ENCODE peak calls at places on chromosomes 7 and 10, in four cellular contexts. C is A549, G is GM20000, Y is breast epithelium. D is an unnamed sample.
A peak's percentile ranks its signal among the peaks of the same experiment; 100 is the strongest.

GRCh38 chr7:50092579-50093411 is at the start of gene ZPBP:
- DNase-seq in G (peak; percentile 75), C (peak; percentile 32), Y (no peak), D (peak; percentile 71)

GRCh38 chr7:55534262-55534915 is 37.9 kb downstream of the VOPP1 start:
- DNase-seq in Y (no peak), G (peak; percentile 85), C (no peak), D (peak; percentile 91)

GRCh38 chr7:17206354-17206905 is 92.0 kb upstream of the AHR start:
- DNase-seq in C (peak; percentile 95), Y (no peak), G (no peak), D (no peak)

GRCh38 chr10:79112898-79113431 is 44.2 kb downstream of the ZMIZ1 start:
- DNase-seq in Y (no peak), C (peak; percentile 52), G (no peak), D (no peak)

GRCh38 chr7:40194743-40195142 is 59.9 kb downstream of the SUGCT start:
- DNase-seq in G (no peak), Y (no peak), C (no peak), D (no peak)

GRCh38 chr7:44505595-44505994 is 15.1 kb upstream of the NUDCD3 start:
- DNase-seq in G (no peak), C (no peak), Y (no peak), D (peak; percentile 37)

GRCh38 chr7:25009271-25009670 is 29.3 kb upstream of the OSBPL3 start:
- DNase-seq in G (no peak), C (peak; percentile 36), Y (no peak), D (no peak)

GRCh38 chr10:15068802-15069201 is 19.8 kb downstream of the ACBD7 start:
- DNase-seq in Y (no peak), G (no peak), C (no peak), D (no peak)

GRCh38 chr7:91568138-91568537 is 303.9 kb downstream of the FZD1 start:
- DNase-seq in G (no peak), C (no peak), Y (no peak), D (no peak)

GRCh38 chr7:151520419-151521229 is 929 bp upstream of the RHEB start:
- DNase-seq in G (peak; percentile 37), Y (peak; percentile 66), C (no peak), D (peak; percentile 54)

GRCh38 chr10:21675157-21675796 is 141.2 kb downstream of the MLLT10 start:
- DNase-seq in C (peak; percentile 62), G (peak; percentile 3), Y (no peak), D (peak; percentile 55)

GRCh38 chr7:93146465-93147127 is 1.6 kb downstream of the SAMD9L start:
- DNase-seq in G (peak; percentile 13), C (no peak), Y (no peak), D (peak; percentile 19)

GRCh38 chr7:64630496-64630895 is 35.4 kb upstream of the ZNF107 start:
- DNase-seq in C (peak; percentile 22), Y (no peak), G (no peak), D (no peak)

GRCh38 chr7:90626011-90626410 is 29.9 kb downstream of the CDK14 start:
- DNase-seq in G (no peak), Y (no peak), C (no peak), D (no peak)

GRCh38 chr7:50557114-50557513 is 8.1 kb downstream of the DDC start:
- DNase-seq in G (no peak), C (no peak), Y (no peak), D (no peak)

GRCh38 chr10:110433740-110434139 is 64.0 kb upstream of the DUSP5 start:
- DNase-seq in Y (no peak), C (no peak), G (no peak), D (no peak)

GRCh38 chr10:32929634-32930033 is 28.4 kb downstream of the ITGB1 start:
- DNase-seq in C (no peak), G (no peak), Y (no peak), D (no peak)

GRCh38 chr7:44280993-44281721 is 44.2 kb downstream of the CAMK2B start:
- DNase-seq in G (no peak), Y (peak; percentile 39), C (no peak), D (no peak)

GRCh38 chr7:77691892-77692491 is 4.3 kb upstream of the RSBN1L start:
- DNase-seq in C (no peak), Y (no peak), G (no peak), D (no peak)

GRCh38 chr10:9342865-9343450 is 1288.5 kb downstream of the GATA3 start:
- DNase-seq in Y (no peak), G (peak; percentile 19), C (peak; percentile 36), D (peak; percentile 7)

GRCh38 chr10:128877141-128877540 is 589.9 kb upstream of the MGMT start:
- DNase-seq in G (no peak), Y (no peak), C (no peak), D (no peak)

GRCh38 chr10:71265618-71266146 is 53.3 kb downstream of the UNC5B start:
- DNase-seq in G (no peak), Y (no peak), C (no peak), D (no peak)

GRCh38 chr7:155387066-155387620 is 70.8 kb upstream of the EN2 start:
- DNase-seq in G (no peak), Y (no peak), C (no peak), D (no peak)

GRCh38 chr10:46286991-46287693 is at the start of gene ANTXRL:
- DNase-seq in Y (no peak), G (no peak), C (no peak), D (no peak)

GRCh38 chr10:118332948-118333710 is 9.0 kb downstream of the FAM204A start:
- DNase-seq in Y (no peak), G (no peak), C (no peak), D (no peak)

GRCh38 chr10:43029043-43029442 is 47.8 kb upstream of the RET start:
- DNase-seq in G (no peak), C (no peak), Y (no peak), D (no peak)

GRCh38 chr10:133278577-133279265 is 2.1 kb upstream of the ADAM8 start:
- DNase-seq in Y (no peak), C (no peak), G (peak; percentile 89), D (peak; percentile 80)

DNA sequence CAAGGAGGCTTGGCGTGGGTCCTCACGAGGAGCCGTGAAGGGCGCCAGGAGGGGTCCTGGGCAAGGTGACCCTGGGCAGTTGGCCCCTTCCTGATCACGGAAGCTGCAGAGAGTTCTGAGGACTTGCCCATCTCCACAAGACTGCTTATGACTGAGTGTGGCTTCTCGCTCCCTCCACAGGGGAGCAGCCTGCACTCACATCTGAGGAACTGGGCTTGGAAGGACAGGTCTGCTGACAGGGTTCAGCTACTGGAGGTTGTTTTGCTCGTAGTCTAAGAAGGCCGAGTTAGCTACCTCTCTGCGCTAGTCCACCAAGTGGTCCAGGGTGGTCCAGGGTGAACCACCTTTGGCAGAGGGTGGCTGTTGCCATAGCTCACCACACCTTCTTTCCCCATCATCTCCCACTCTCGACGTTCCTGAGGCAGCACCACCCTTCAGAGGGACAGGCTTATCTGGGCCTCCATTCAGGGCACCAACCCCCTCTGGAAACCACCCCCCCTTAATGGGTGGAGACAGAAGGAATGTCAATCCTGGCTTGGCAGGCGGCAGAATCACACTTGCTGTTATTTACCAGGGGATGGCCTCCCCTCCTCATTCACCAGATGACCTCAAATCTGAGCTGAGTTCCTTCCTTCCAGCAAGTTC is 38.2 kb downstream of the FAM53B start:
- DNase-seq in G (no peak), Y (no peak), C (peak; percentile 18), D (no peak)
- TF ChIP-seq CTCF in G (no peak), Y (no peak), C (no peak), D (no peak)

GRCh38 chr10:100303724-100304319 is 17.3 kb upstream of the BLOC1S2 start:
- DNase-seq in Y (no peak), C (peak; percentile 55), G (peak; percentile 49), D (no peak)
- TF ChIP-seq CTCF in Y (peak; percentile 39), C (peak; percentile 80), G (peak; percentile 70), D (peak; percentile 52)

GRCh38 chr7:126302639-126303038 is 950.1 kb downstream of the GRM8 start:
- DNase-seq in G (no peak), Y (no peak), C (peak; percentile 1), D (no peak)
- TF ChIP-seq CTCF in G (no peak), Y (no peak), C (no peak), D (no peak)

GRCh38 chr7:28383949-28384348 is 28.4 kb upstream of the CREB5 start:
- DNase-seq in G (no peak), Y (no peak), C (no peak), D (no peak)
- TF ChIP-seq CTCF in G (no peak), Y (no peak), C (no peak), D (no peak)

GRCh38 chr10:88385601-88386203 is 197.4 kb downstream of the RNLS start:
- DNase-seq in C (peak; percentile 70), Y (peak; percentile 52), G (peak; percentile 49), D (peak; percentile 66)
- TF ChIP-seq CTCF in C (no peak), Y (no peak), G (no peak), D (no peak)

DNA sequence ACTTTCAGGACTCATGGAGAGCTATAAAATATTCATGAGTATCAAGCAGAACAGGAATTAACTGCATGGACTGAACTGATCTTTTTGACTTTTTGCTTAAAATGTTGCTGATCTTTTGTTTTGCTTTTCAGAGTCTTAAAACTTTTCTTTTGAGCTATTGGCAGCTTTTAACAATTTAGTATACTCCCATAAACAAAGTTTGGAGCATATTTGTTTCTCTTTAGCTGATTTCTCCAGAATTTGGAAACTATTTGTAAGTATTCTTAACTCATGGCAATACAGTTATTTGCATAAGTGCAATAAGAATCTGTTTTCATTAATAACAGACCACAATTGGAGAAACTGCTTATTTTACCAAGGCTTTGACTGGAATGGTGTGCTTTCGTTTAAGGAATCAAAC is 73.4 kb upstream of the C1GALT1 start:
- DNase-seq in G (no peak), Y (no peak), C (no peak), D (no peak)
- TF ChIP-seq CTCF in G (no peak), Y (no peak), C (no peak), D (no peak)